ENCODE peak calls at places on chromosomes 6 and 20, in seven cellular contexts. S is uterus, K is suprapubic skin, B is adrenal gland, V is endothelial cell of umbilical vein, Z is H1, X is tibial nerve. F is an unnamed sample.

GRCh38 chr20:51651921-51652549 is 109.5 kb upstream of the NFATC2 start:
- DNase-seq in S (no peak), X (no peak), K (no peak), B (no peak), V (peak), Z (no peak), F (no peak)

GRCh38 chr6:154230910-154231595 is 125.5 kb downstream of the IPCEF1 start:
- DNase-seq in V (no peak), Z (no peak), K (no peak), X (no peak), S (no peak), B (no peak), F (no peak)

GRCh38 chr20:43716757-43717615 is 9.8 kb downstream of the GTSF1L start:
- DNase-seq in X (no peak), S (no peak), B (no peak), Z (no peak), K (no peak), V (no peak), F (no peak)

GRCh38 chr6:73394577-73395354 is at the start of gene DDX43:
- DNase-seq in Z (no peak), X (peak), V (peak), K (no peak), S (peak), B (peak), F (peak)

GRCh38 chr20:18506744-18507143 is 996 bp upstream of the SEC23B start:
- DNase-seq in Z (no peak), S (no peak), V (no peak), K (no peak), B (no peak), X (no peak), F (no peak)

GRCh38 chr6:152605342-152605741 is 31.8 kb downstream of the SYNE1 start:
- DNase-seq in K (no peak), V (peak), Z (no peak), B (peak), X (no peak), S (no peak), F (no peak)

GRCh38 chr6:28506807-28507475 is 8.7 kb downstream of the GPX6 start:
- DNase-seq in S (no peak), K (no peak), X (no peak), V (no peak), B (no peak), Z (no peak), F (no peak)

GRCh38 chr20:22729180-22729579 is 144.8 kb upstream of the FOXA2 start:
- DNase-seq in V (peak), X (no peak), K (no peak), B (no peak), S (no peak), Z (no peak), F (no peak)

GRCh38 chr6:123830110-123830509 is 26.4 kb downstream of the NKAIN2 start:
- DNase-seq in K (no peak), V (peak), X (no peak), B (no peak), Z (no peak), S (no peak), F (no peak)

GRCh38 chr6:22418714-22419113 is 121.9 kb upstream of the PRL start:
- DNase-seq in X (no peak), S (no peak), Z (no peak), K (no peak), V (peak), B (no peak), F (no peak)

GRCh38 chr6:154848580-154848979 is 115.4 kb downstream of the SCAF8 start:
- DNase-seq in Z (no peak), S (no peak), B (no peak), V (peak), X (no peak), K (no peak), F (no peak)

GRCh38 chr6:4133941-4134838 is 1.2 kb downstream of the ECI2 start:
- DNase-seq in V (peak), K (no peak), X (no peak), B (peak), S (peak), Z (no peak), F (no peak)

GRCh38 chr6:73308712-73309533 is 45.2 kb downstream of the DPPA5 start:
- DNase-seq in B (no peak), V (peak), X (no peak), S (no peak), Z (no peak), K (no peak), F (no peak)

GRCh38 chr6:111540971-111541719 is 58.1 kb upstream of the REV3L start:
- DNase-seq in Z (no peak), K (no peak), B (no peak), S (no peak), V (peak), X (no peak), F (no peak)

GRCh38 chr6:79813854-79814477 is 133.4 kb downstream of the ELOVL4 start:
- DNase-seq in Z (peak), B (peak), S (peak), X (peak), K (no peak), V (peak), F (peak)

GRCh38 chr6:156777577-156777865 is 343 bp downstream of the ARID1B start:
- DNase-seq in S (no peak), X (no peak), Z (no peak), V (no peak), K (no peak), B (no peak), F (no peak)

GRCh38 chr6:156777866-156778614 is 862 bp downstream of the ARID1B start:
- DNase-seq in S (peak), B (peak), K (no peak), V (peak), Z (no peak), X (no peak), F (peak)

GRCh38 chr6:156776470-156776840 is 723 bp upstream of the ARID1B start:
- DNase-seq in B (no peak), K (no peak), S (no peak), V (no peak), Z (no peak), X (no peak), F (no peak)

GRCh38 chr6:156775717-156776116 is 1.5 kb upstream of the ARID1B start:
- DNase-seq in K (no peak), S (no peak), V (peak), X (no peak), B (no peak), Z (no peak), F (no peak)

GRCh38 chr6:156776841-156777576 is at the start of gene ARID1B:
- DNase-seq in S (peak), Z (no peak), X (peak), K (peak), V (peak), B (peak), F (peak)
- TF ChIP-seq POLR2A in S (no peak), Z (peak), X (peak), K (peak), V (peak), B (peak), F (peak)

DNA sequence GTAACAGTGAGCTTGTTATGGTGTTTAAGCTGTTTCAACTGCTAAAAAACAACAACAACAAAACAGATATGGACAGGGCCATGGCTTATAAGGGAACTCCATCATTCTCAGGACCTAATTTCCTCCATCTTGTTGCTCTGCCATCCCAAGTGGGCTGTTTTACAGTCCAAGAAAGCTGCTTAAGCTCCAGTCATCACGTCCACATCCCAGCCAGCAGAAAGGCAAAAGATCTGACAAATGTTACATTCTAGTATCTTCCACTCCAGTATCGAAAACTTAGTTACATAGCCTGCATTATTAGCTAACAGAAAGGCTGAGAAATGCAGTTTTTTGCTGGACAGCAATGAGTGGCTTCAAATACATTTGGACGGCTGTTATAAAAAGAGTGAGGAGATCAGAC is 23.0 kb upstream of the TFAP2A start:
- DNase-seq in B (no peak), X (no peak), Z (no peak), S (no peak), K (no peak), V (no peak), F (no peak)
- TF ChIP-seq POLR2A in B (no peak), X (no peak), Z (no peak), S (no peak), K (no peak), V (no peak), F (no peak)

GRCh38 chr20:61015602-61016001 is 236.5 kb upstream of the CDH4 start:
- DNase-seq in Z (no peak), V (no peak), B (no peak), K (no peak), S (no peak), X (no peak), F (no peak)
- TF ChIP-seq POLR2A in Z (no peak), V (no peak), B (no peak), K (no peak), S (no peak), X (no peak), F (no peak)

GRCh38 chr20:1328680-1329330 is at the start of gene SDCBP2:
- DNase-seq in V (no peak), K (peak), Z (no peak), X (no peak), S (no peak), B (no peak), F (peak)
- TF ChIP-seq POLR2A in V (no peak), K (no peak), Z (no peak), X (no peak), S (no peak), B (no peak), F (no peak)

GRCh38 chr6:31970604-31971271 is 1.2 kb downstream of the DXO start:
- DNase-seq in V (no peak), X (no peak), Z (no peak), S (no peak), B (peak), K (no peak), F (no peak)
- TF ChIP-seq POLR2A in V (no peak), X (no peak), Z (no peak), S (no peak), B (no peak), K (no peak), F (no peak)